ENCODE peak calls at places on chromosome 6, in ten cellular contexts. One of them, this sample, is unnamed.

GRCh38 chr6:113654396-113654795 is 202.7 kb upstream of the MARCKS start:
- DNase-seq in IMR-90: peak
- DNase-seq in lung: peak
- DNase-seq in WERI-Rb-1: no peak
- DNase-seq in thoracic aorta: peak
- DNase-seq in body of pancreas: peak
- DNase-seq in stomach: peak
- DNase-seq in CD8-positive, alpha-beta T cell: no peak
- DNase-seq in bronchial epithelial cell: peak
- DNase-seq in A673: no peak
- DNase-seq in this sample: peak

GRCh38 chr6:142857609-142858195 is 87.3 kb downstream of the HIVEP2 start:
- DNase-seq in IMR-90: no peak
- DNase-seq in lung: no peak
- DNase-seq in WERI-Rb-1: no peak
- DNase-seq in thoracic aorta: no peak
- DNase-seq in body of pancreas: no peak
- DNase-seq in stomach: no peak
- DNase-seq in CD8-positive, alpha-beta T cell: peak
- DNase-seq in bronchial epithelial cell: no peak
- DNase-seq in A673: no peak
- DNase-seq in this sample: no peak

GRCh38 chr6:125231133-125231532 is 70.6 kb downstream of the HDDC2 start:
- DNase-seq in IMR-90: no peak
- DNase-seq in lung: no peak
- DNase-seq in WERI-Rb-1: no peak
- DNase-seq in thoracic aorta: no peak
- DNase-seq in body of pancreas: no peak
- DNase-seq in stomach: peak
- DNase-seq in CD8-positive, alpha-beta T cell: no peak
- DNase-seq in bronchial epithelial cell: no peak
- DNase-seq in A673: no peak
- DNase-seq in this sample: no peak

GRCh38 chr6:36269834-36270705 is at the start of gene PNPLA1:
- DNase-seq in IMR-90: no peak
- DNase-seq in lung: no peak
- DNase-seq in WERI-Rb-1: no peak
- DNase-seq in thoracic aorta: no peak
- DNase-seq in body of pancreas: no peak
- DNase-seq in stomach: no peak
- DNase-seq in CD8-positive, alpha-beta T cell: no peak
- DNase-seq in bronchial epithelial cell: peak
- DNase-seq in A673: no peak
- DNase-seq in this sample: no peak

GRCh38 chr6:165728196-165728595 is 65.2 kb upstream of the PDE10A start:
- DNase-seq in IMR-90: no peak
- DNase-seq in lung: no peak
- DNase-seq in WERI-Rb-1: no peak
- DNase-seq in thoracic aorta: no peak
- DNase-seq in body of pancreas: no peak
- DNase-seq in stomach: no peak
- DNase-seq in CD8-positive, alpha-beta T cell: no peak
- DNase-seq in bronchial epithelial cell: no peak
- DNase-seq in A673: no peak
- DNase-seq in this sample: no peak

GRCh38 chr6:121865811-121866210 is 430.4 kb downstream of the GJA1 start:
- DNase-seq in IMR-90: no peak
- DNase-seq in lung: no peak
- DNase-seq in WERI-Rb-1: no peak
- DNase-seq in thoracic aorta: no peak
- DNase-seq in body of pancreas: no peak
- DNase-seq in stomach: no peak
- DNase-seq in CD8-positive, alpha-beta T cell: no peak
- DNase-seq in bronchial epithelial cell: no peak
- DNase-seq in A673: no peak
- DNase-seq in this sample: no peak

GRCh38 chr6:35497571-35498406 is 910 bp upstream of the TEAD3 start:
- DNase-seq in IMR-90: peak
- DNase-seq in lung: peak
- DNase-seq in WERI-Rb-1: peak
- DNase-seq in thoracic aorta: peak
- DNase-seq in body of pancreas: peak
- DNase-seq in stomach: peak
- DNase-seq in CD8-positive, alpha-beta T cell: peak
- DNase-seq in bronchial epithelial cell: peak
- DNase-seq in A673: peak
- DNase-seq in this sample: no peak

GRCh38 chr6:124962617-124963415 is 579 bp downstream of the RNF217 start:
- DNase-seq in IMR-90: peak
- DNase-seq in lung: peak
- DNase-seq in WERI-Rb-1: peak
- DNase-seq in thoracic aorta: no peak
- DNase-seq in body of pancreas: peak
- DNase-seq in stomach: peak
- DNase-seq in CD8-positive, alpha-beta T cell: no peak
- DNase-seq in bronchial epithelial cell: no peak
- DNase-seq in A673: peak
- DNase-seq in this sample: no peak

GRCh38 chr6:147065786-147066185 is 138.4 kb upstream of the STXBP5 start:
- DNase-seq in IMR-90: no peak
- DNase-seq in lung: no peak
- DNase-seq in WERI-Rb-1: no peak
- DNase-seq in thoracic aorta: no peak
- DNase-seq in body of pancreas: no peak
- DNase-seq in stomach: no peak
- DNase-seq in CD8-positive, alpha-beta T cell: no peak
- DNase-seq in bronchial epithelial cell: no peak
- DNase-seq in A673: no peak
- DNase-seq in this sample: no peak

GRCh38 chr6:28543671-28544131 is 18.0 kb downstream of the GPX5 start:
- DNase-seq in IMR-90: no peak
- DNase-seq in lung: no peak
- DNase-seq in WERI-Rb-1: no peak
- DNase-seq in thoracic aorta: no peak
- DNase-seq in body of pancreas: no peak
- DNase-seq in stomach: no peak
- DNase-seq in CD8-positive, alpha-beta T cell: peak
- DNase-seq in bronchial epithelial cell: no peak
- DNase-seq in A673: no peak
- DNase-seq in this sample: no peak

GRCh38 chr6:109478222-109478805 is 4.7 kb downstream of the ZBTB24 start:
- DNase-seq in IMR-90: no peak
- DNase-seq in lung: no peak
- DNase-seq in WERI-Rb-1: no peak
- DNase-seq in thoracic aorta: no peak
- DNase-seq in body of pancreas: no peak
- DNase-seq in stomach: no peak
- DNase-seq in CD8-positive, alpha-beta T cell: no peak
- DNase-seq in bronchial epithelial cell: no peak
- DNase-seq in A673: no peak
- DNase-seq in this sample: no peak

GRCh38 chr6:80622641-80623040 is 516.2 kb downstream of the BCKDHB start:
- DNase-seq in IMR-90: no peak
- DNase-seq in lung: peak
- DNase-seq in WERI-Rb-1: no peak
- DNase-seq in thoracic aorta: no peak
- DNase-seq in body of pancreas: peak
- DNase-seq in stomach: peak
- DNase-seq in CD8-positive, alpha-beta T cell: no peak
- DNase-seq in bronchial epithelial cell: peak
- DNase-seq in A673: no peak
- DNase-seq in this sample: peak

GRCh38 chr6:75612921-75613534 is 11.3 kb downstream of the SENP6 start:
- DNase-seq in IMR-90: no peak
- DNase-seq in lung: no peak
- DNase-seq in WERI-Rb-1: no peak
- DNase-seq in thoracic aorta: no peak
- DNase-seq in body of pancreas: no peak
- DNase-seq in stomach: no peak
- DNase-seq in CD8-positive, alpha-beta T cell: no peak
- DNase-seq in bronchial epithelial cell: no peak
- DNase-seq in A673: no peak
- DNase-seq in this sample: no peak

GRCh38 chr6:87848616-87849015 is 146.6 kb upstream of the AKIRIN2 start:
- DNase-seq in IMR-90: no peak
- DNase-seq in lung: no peak
- DNase-seq in WERI-Rb-1: no peak
- DNase-seq in thoracic aorta: no peak
- DNase-seq in body of pancreas: peak
- DNase-seq in stomach: peak
- DNase-seq in CD8-positive, alpha-beta T cell: no peak
- DNase-seq in bronchial epithelial cell: peak
- DNase-seq in A673: peak
- DNase-seq in this sample: no peak

GRCh38 chr6:107386340-107386739 is 73.0 kb downstream of the PDSS2 start:
- DNase-seq in IMR-90: no peak
- DNase-seq in lung: no peak
- DNase-seq in WERI-Rb-1: no peak
- DNase-seq in thoracic aorta: no peak
- DNase-seq in body of pancreas: no peak
- DNase-seq in stomach: no peak
- DNase-seq in CD8-positive, alpha-beta T cell: no peak
- DNase-seq in bronchial epithelial cell: peak
- DNase-seq in A673: peak
- DNase-seq in this sample: peak

GRCh38 chr6:132798820-132799538 is 542 bp upstream of the SLC18B1 start:
- DNase-seq in IMR-90: peak
- DNase-seq in lung: peak
- DNase-seq in WERI-Rb-1: peak
- DNase-seq in thoracic aorta: no peak
- DNase-seq in body of pancreas: peak
- DNase-seq in stomach: peak
- DNase-seq in CD8-positive, alpha-beta T cell: peak
- DNase-seq in bronchial epithelial cell: peak
- DNase-seq in A673: peak
- DNase-seq in this sample: no peak
- H3K4me3 ChIP-seq in IMR-90: peak
- H3K4me3 ChIP-seq in lung: no peak
- H3K4me3 ChIP-seq in WERI-Rb-1: peak
- H3K4me3 ChIP-seq in thoracic aorta: no peak
- H3K4me3 ChIP-seq in body of pancreas: peak
- H3K4me3 ChIP-seq in stomach: no peak
- H3K4me3 ChIP-seq in CD8-positive, alpha-beta T cell: no peak
- H3K4me3 ChIP-seq in bronchial epithelial cell: peak
- H3K4me3 ChIP-seq in A673: peak
- H3K4me3 ChIP-seq in this sample: peak

GRCh38 chr6:46357591-46357990 is 133.7 kb downstream of the RCAN2 start:
- DNase-seq in IMR-90: no peak
- DNase-seq in lung: no peak
- DNase-seq in WERI-Rb-1: no peak
- DNase-seq in thoracic aorta: no peak
- DNase-seq in body of pancreas: no peak
- DNase-seq in stomach: no peak
- DNase-seq in CD8-positive, alpha-beta T cell: no peak
- DNase-seq in bronchial epithelial cell: no peak
- DNase-seq in A673: no peak
- DNase-seq in this sample: no peak
- TF ChIP-seq CTCF in IMR-90: no peak
- TF ChIP-seq CTCF in lung: no peak
- TF ChIP-seq CTCF in WERI-Rb-1: no peak
- TF ChIP-seq CTCF in thoracic aorta: no peak
- TF ChIP-seq CTCF in body of pancreas: no peak
- TF ChIP-seq CTCF in stomach: no peak
- TF ChIP-seq CTCF in CD8-positive, alpha-beta T cell: no peak
- TF ChIP-seq CTCF in bronchial epithelial cell: no peak
- TF ChIP-seq CTCF in A673: no peak
- TF ChIP-seq CTCF in this sample: no peak

GRCh38 chr6:159819932-159820640 is 20.0 kb downstream of the PNLDC1 start:
- DNase-seq in IMR-90: no peak
- DNase-seq in lung: no peak
- DNase-seq in WERI-Rb-1: peak
- DNase-seq in thoracic aorta: no peak
- DNase-seq in body of pancreas: no peak
- DNase-seq in stomach: no peak
- DNase-seq in CD8-positive, alpha-beta T cell: peak
- DNase-seq in bronchial epithelial cell: no peak
- DNase-seq in A673: no peak
- DNase-seq in this sample: no peak
- H3K4me3 ChIP-seq in IMR-90: no peak
- H3K4me3 ChIP-seq in lung: no peak
- H3K4me3 ChIP-seq in WERI-Rb-1: no peak
- H3K4me3 ChIP-seq in thoracic aorta: no peak
- H3K4me3 ChIP-seq in body of pancreas: no peak
- H3K4me3 ChIP-seq in stomach: no peak
- H3K4me3 ChIP-seq in CD8-positive, alpha-beta T cell: peak
- H3K4me3 ChIP-seq in bronchial epithelial cell: no peak
- H3K4me3 ChIP-seq in A673: no peak
- H3K4me3 ChIP-seq in this sample: no peak

GRCh38 chr6:45949256-45949655 is 66.4 kb downstream of the CLIC5 start:
- DNase-seq in IMR-90: no peak
- DNase-seq in lung: no peak
- DNase-seq in WERI-Rb-1: no peak
- DNase-seq in thoracic aorta: no peak
- DNase-seq in body of pancreas: no peak
- DNase-seq in stomach: no peak
- DNase-seq in CD8-positive, alpha-beta T cell: no peak
- DNase-seq in bronchial epithelial cell: peak
- DNase-seq in A673: no peak
- DNase-seq in this sample: no peak

GRCh38 chr6:45947807-45948206 is 67.9 kb downstream of the CLIC5 start:
- DNase-seq in IMR-90: no peak
- DNase-seq in lung: no peak
- DNase-seq in WERI-Rb-1: no peak
- DNase-seq in thoracic aorta: no peak
- DNase-seq in body of pancreas: no peak
- DNase-seq in stomach: no peak
- DNase-seq in CD8-positive, alpha-beta T cell: no peak
- DNase-seq in bronchial epithelial cell: no peak
- DNase-seq in A673: no peak
- DNase-seq in this sample: no peak

GRCh38 chr6:45942953-45943352 is 72.7 kb downstream of the CLIC5 start:
- DNase-seq in IMR-90: no peak
- DNase-seq in lung: no peak
- DNase-seq in WERI-Rb-1: no peak
- DNase-seq in thoracic aorta: no peak
- DNase-seq in body of pancreas: no peak
- DNase-seq in stomach: no peak
- DNase-seq in CD8-positive, alpha-beta T cell: no peak
- DNase-seq in bronchial epithelial cell: no peak
- DNase-seq in A673: no peak
- DNase-seq in this sample: no peak

GRCh38 chr6:45946887-45947286 is 68.8 kb downstream of the CLIC5 start:
- DNase-seq in IMR-90: peak
- DNase-seq in lung: no peak
- DNase-seq in WERI-Rb-1: no peak
- DNase-seq in thoracic aorta: no peak
- DNase-seq in body of pancreas: no peak
- DNase-seq in stomach: no peak
- DNase-seq in CD8-positive, alpha-beta T cell: no peak
- DNase-seq in bronchial epithelial cell: no peak
- DNase-seq in A673: no peak
- DNase-seq in this sample: no peak

DNA sequence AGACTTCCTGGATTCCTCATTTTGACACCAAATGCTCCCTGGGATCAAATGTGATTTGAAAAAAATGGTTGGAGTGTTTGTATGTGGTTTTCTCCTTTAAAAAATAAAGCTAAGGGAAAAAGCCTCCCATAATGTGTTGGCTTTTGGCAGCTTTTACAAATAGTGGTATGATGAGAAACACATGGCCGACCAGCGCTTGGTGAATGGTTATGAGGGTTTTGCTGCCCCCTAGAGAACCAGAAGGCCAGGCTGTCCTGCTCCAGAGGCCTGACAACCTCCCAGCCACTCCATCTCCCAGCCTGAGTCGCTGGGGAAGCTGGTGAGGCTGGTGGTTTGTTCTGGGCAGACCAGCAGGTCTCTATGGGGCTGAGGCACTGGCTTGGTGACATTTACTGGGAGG is 69.3 kb downstream of the CLIC5 start:
- DNase-seq in IMR-90: peak
- DNase-seq in lung: no peak
- DNase-seq in WERI-Rb-1: peak
- DNase-seq in thoracic aorta: no peak
- DNase-seq in body of pancreas: peak
- DNase-seq in stomach: no peak
- DNase-seq in CD8-positive, alpha-beta T cell: no peak
- DNase-seq in bronchial epithelial cell: no peak
- DNase-seq in A673: peak
- DNase-seq in this sample: no peak
- TF ChIP-seq CTCF in IMR-90: peak
- TF ChIP-seq CTCF in lung: no peak
- TF ChIP-seq CTCF in WERI-Rb-1: peak
- TF ChIP-seq CTCF in thoracic aorta: no peak
- TF ChIP-seq CTCF in body of pancreas: no peak
- TF ChIP-seq CTCF in stomach: no peak
- TF ChIP-seq CTCF in CD8-positive, alpha-beta T cell: no peak
- TF ChIP-seq CTCF in bronchial epithelial cell: no peak
- TF ChIP-seq CTCF in A673: peak
- TF ChIP-seq CTCF in this sample: peak